ENCODE peak calls at places on chromosomes 5 and 9, in four cellular contexts. H is CD8-positive, alpha-beta T cell; I is IMR-90; B is heart left ventricle. N is an unnamed sample.
A peak's percentile ranks its signal among the peaks of the same experiment; 100 is the strongest.

GRCh38 chr9:137630684-137631083 is 11.9 kb downstream of the EHMT1 start:
- DNase-seq in I (no peak), B (no peak), H (no peak), N (no peak)

GRCh38 chr5:141172381-141173204 is at the start of gene PCDHB7:
- DNase-seq in H (peak; percentile 19), B (no peak), I (peak; percentile 26), N (peak; percentile 11)

GRCh38 chr5:61177716-61178115 is 15.4 kb upstream of the SMIM15 start:
- DNase-seq in I (no peak), H (no peak), B (no peak), N (no peak)

GRCh38 chr5:130116431-130116830 is 212.2 kb downstream of the CHSY3 start:
- DNase-seq in H (no peak), I (no peak), B (no peak), N (no peak)

GRCh38 chr5:11619339-11620028 is 284.8 kb downstream of the CTNND2 start:
- DNase-seq in B (no peak), I (no peak), H (no peak), N (peak; percentile 6)

GRCh38 chr5:147245381-147246055 is 10.7 kb downstream of the STK32A start:
- DNase-seq in H (no peak), I (no peak), B (no peak), N (no peak)

GRCh38 chr5:157113007-157113406 is 4.2 kb upstream of the HAVCR2 start:
- DNase-seq in H (no peak), I (peak; percentile 13), B (no peak), N (no peak)

GRCh38 chr5:111550282-111551020 is 38.1 kb upstream of the STARD4 start:
- DNase-seq in H (peak; percentile 78), I (peak; percentile 99), B (peak; percentile 86), N (peak; percentile 100)

GRCh38 chr5:96381526-96381925 is 51.5 kb downstream of the PCSK1 start:
- DNase-seq in I (no peak), H (no peak), B (no peak), N (no peak)

GRCh38 chr9:128275198-128276007 is at the start of gene GOLGA2:
- DNase-seq in I (peak; percentile 76), B (peak; percentile 53), H (peak; percentile 11), N (no peak)

GRCh38 chr5:52893105-52893504 is 96.0 kb upstream of the ITGA2 start:
- DNase-seq in I (peak; percentile 90), B (no peak), H (no peak), N (peak; percentile 61)

GRCh38 chr5:95583992-95584391 is 29.1 kb downstream of the ARSK start:
- DNase-seq in I (no peak), H (no peak), B (no peak), N (peak; percentile 18)

GRCh38 chr5:14110680-14111079 is 32.5 kb upstream of the TRIO start:
- DNase-seq in B (no peak), I (peak; percentile 95), H (no peak), N (peak; percentile 52)

GRCh38 chr5:105836906-105837305 is 1833.8 kb downstream of the EFNA5 start:
- DNase-seq in I (no peak), B (no peak), H (no peak), N (no peak)

GRCh38 chr5:75342836-75343235 is 5.8 kb downstream of the HMGCR start:
- DNase-seq in H (no peak), B (no peak), I (peak; percentile 31), N (peak; percentile 30)

GRCh38 chr5:75341934-75342333 is 4.9 kb downstream of the HMGCR start:
- DNase-seq in H (no peak), I (no peak), B (no peak), N (no peak)

GRCh38 chr5:75338408-75338807 is 1.4 kb downstream of the HMGCR start:
- DNase-seq in H (no peak), B (no peak), I (no peak), N (no peak)

GRCh38 chr5:75337366-75338021 is 474 bp downstream of the HMGCR start:
- DNase-seq in B (no peak), I (no peak), H (no peak), N (peak; percentile 25)

GRCh38 chr5:75340714-75341478 is 3.9 kb downstream of the HMGCR start:
- DNase-seq in H (no peak), I (no peak), B (no peak), N (peak; percentile 97)
- H3K4me3 ChIP-seq in H (no peak overlapping the region), I (no peak overlapping the region), B (no peak overlapping the region), N (peak overlapping the region; percentile 10)

GRCh38 chr9:126565336-126566128 is 48.2 kb upstream of the LMX1B start:
- DNase-seq in B (no peak), I (no peak), H (no peak), N (no peak)

GRCh38 chr9:126563556-126563955 is 50.2 kb upstream of the LMX1B start:
- DNase-seq in B (no peak), I (no peak), H (no peak), N (no peak)

GRCh38 chr9:126564128-126564527 is 49.6 kb upstream of the LMX1B start:
- DNase-seq in I (no peak), B (no peak), H (no peak), N (no peak)

GRCh38 chr9:126561582-126561981 is 52.1 kb upstream of the LMX1B start:
- DNase-seq in H (no peak), I (no peak), B (no peak), N (no peak)

GRCh38 chr9:126564716-126565115 is 49.0 kb upstream of the LMX1B start:
- DNase-seq in H (no peak), I (no peak), B (no peak), N (no peak)
- TF ChIP-seq CTCF in H (no peak), I (no peak), B (no peak), N (no peak)

DNA sequence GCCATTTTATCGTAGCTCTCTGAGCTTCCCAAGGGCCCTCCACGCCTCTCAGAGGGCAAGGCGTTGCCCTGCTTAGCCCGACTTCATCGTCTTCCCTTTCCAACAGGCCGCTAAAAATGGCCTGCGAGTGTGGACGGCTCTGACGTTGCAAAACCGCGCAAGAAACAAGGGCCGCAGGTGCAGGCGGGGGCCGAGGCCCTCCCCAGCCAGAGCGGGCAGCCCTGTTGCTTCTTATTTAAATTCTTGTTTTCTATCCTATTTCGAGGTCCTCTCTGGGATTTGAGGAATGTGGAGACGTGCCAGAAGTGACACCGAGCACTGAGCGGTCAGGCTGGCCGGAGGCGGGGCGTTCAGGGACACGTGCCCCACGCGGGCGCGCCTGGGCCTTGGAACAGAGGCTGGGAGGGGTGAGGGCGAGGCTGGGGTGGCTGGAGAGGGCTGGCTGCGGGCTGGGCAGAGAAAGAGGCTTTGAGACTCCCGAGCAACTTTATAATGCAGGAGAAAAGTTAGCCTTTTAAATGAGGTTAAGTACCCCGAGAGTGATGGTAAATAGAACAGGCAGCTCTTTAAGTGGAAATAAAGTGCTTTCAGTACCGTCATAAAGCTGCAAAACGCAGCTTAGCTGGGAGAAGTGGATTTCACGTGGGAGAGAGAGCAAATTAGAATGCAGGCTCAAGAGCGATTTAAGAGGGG is 243.6 kb downstream of the AUH start:
- DNase-seq in B (peak; percentile 81), H (no peak), I (peak; percentile 82), N (no peak)
- H3K4me3 ChIP-seq in B (peak overlapping the region; percentile 43), H (no peak overlapping the region), I (no peak overlapping the region), N (no peak overlapping the region)

GRCh38 chr5:143714629-143715028 is 97.3 kb upstream of the HMHB1 start:
- DNase-seq in B (no peak), H (no peak), I (peak; percentile 60), N (peak; percentile 60)
- TF ChIP-seq CTCF in B (no peak), H (no peak), I (no peak), N (no peak)

DNA sequence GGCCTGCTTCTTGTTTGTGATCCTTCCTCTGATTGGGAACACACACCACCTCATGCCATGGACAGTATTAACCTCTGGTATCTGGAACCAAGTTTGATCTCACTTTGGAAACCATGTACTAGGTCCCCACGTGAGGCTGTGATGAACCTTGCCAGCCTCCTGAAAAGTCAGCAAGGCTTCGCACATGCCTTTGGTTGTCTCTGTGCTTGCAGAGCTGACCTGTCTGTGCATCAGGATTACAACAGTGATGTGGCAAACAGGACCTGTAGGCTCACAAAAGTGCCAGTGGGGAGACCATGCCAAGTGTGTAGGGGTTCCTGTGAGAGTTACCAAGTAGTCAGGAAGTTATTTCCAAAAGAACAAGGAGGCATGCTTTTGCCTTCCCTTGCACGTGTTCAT is 1.4 kb downstream of the ACO1 start:
- DNase-seq in B (no peak), H (no peak), I (no peak), N (no peak)
- H3K4me3 ChIP-seq in B (no peak overlapping the region), H (no peak overlapping the region), I (peak overlapping the region; percentile 47), N (no peak overlapping the region)

GRCh38 chr9:111805841-111806241 is 11.1 kb upstream of the SHOC1 start:
- DNase-seq in H (no peak), I (peak; percentile 75), B (no peak), N (peak; percentile 98)
- TF ChIP-seq CTCF in H (no peak), I (no peak), B (no peak), N (no peak)

DNA sequence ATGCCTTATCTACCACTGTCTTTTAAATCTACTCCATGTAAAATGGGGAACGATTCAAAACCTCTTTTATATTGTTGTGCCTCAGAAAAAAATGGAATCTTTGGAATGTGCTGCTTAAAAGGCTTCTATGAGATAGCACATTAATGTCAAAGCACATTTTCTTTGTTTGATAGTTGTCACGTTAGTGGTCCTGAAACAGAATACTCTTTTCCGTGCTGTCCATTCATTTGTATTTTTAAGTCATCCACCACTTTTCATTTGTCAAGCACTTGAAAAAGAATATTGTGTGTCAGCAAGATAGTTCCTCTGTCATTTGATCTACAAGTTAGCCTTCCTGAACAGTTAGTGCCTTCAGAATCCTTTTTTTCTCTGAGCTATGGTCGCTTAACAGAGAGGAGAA is 246.9 kb downstream of the MAST4 start:
- DNase-seq in I (no peak), H (no peak), B (no peak), N (no peak)
- H3K4me3 ChIP-seq in I (no peak overlapping the region), H (no peak overlapping the region), B (no peak overlapping the region), N (no peak overlapping the region)

DNA sequence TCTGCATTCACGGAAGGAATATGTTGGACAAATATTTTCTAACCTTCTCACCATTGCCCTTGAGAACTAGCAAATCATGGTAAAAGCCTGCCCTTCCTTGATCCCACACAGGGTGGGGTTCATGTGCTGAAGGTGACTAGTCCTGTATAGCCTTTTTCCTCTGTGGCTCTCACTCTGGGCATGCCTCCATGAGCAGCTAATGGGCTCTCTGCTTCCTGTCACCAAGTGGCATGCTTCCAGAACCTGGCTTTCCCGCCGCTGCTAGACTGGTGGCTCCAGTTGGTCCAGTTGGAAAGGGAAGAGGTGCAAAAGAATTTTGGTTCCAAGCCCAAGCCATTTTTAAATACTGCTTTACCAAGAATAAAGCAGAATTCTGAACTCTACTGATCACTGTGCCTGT is 35.5 kb downstream of the FBXO10 start:
- DNase-seq in H (no peak), B (peak; percentile 66), I (no peak), N (peak; percentile 54)
- TF ChIP-seq CTCF in H (no peak), B (no peak), I (no peak), N (no peak)

DNA sequence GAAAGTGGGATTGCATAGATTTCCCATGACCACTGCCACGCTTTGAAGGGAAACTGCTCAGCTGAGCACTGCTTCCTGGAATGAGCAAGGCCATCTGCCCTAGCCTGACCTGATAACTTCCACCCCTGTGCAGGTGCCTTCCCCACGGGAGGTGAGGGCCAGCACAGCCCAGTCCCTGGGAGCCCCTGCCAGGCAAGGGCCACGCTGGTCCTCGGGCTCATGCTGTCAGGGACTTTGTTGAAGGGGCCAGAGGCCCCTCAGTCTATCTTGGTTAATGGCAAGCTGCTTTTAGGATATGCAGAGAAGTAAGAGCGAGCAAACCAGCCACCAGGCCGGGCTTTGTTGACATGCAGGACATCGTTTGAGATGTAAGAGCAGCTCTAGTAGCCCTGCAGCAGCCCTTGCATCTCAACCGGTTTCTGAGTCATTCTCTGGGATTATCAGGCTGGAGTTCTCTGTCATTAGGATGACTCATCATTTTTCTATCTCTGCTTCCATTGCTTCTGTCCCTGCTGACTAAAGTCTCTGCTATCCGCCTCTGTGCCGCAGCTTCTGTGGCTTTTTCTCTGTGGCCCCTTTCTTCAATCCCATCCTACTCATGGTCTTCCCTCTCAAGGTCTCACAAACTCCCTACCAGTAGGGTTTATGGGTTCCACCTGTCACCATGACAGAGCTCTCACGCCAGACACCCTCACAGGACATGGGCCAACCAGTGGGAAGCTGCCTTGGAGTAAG is 30.6 kb upstream of the IQGAP2 start:
- DNase-seq in I (peak; percentile 95), B (no peak), H (no peak), N (peak; percentile 97)
- H3K4me3 ChIP-seq in I (no peak overlapping the region), B (no peak overlapping the region), H (no peak overlapping the region), N (no peak overlapping the region)

N was measured in epithelial cell of esophagus.